ENCODE peak calls at places on chromosomes 16 and 17, in nine cellular contexts. One of them, this sample, is unnamed.

GRCh38 chr16:85613609-85614337 is 651 bp downstream of the GSE1 start:
- DNase-seq in stomach: peak
- DNase-seq in body of pancreas: peak
- DNase-seq in endothelial cell of umbilical vein: no peak
- DNase-seq in breast epithelium: peak
- DNase-seq in heart left ventricle: peak
- DNase-seq in ascending aorta: peak
- DNase-seq in A549: peak
- DNase-seq in CD8-positive, alpha-beta T cell: no peak
- DNase-seq in this sample: no peak

GRCh38 chr16:11139624-11140375 is 116.2 kb downstream of the SOCS1 start:
- DNase-seq in heart left ventricle: no peak
- DNase-seq in stomach: no peak
- DNase-seq in ascending aorta: no peak
- DNase-seq in endothelial cell of umbilical vein: peak
- DNase-seq in breast epithelium: no peak
- DNase-seq in CD8-positive, alpha-beta T cell: no peak
- DNase-seq in A549: no peak
- DNase-seq in body of pancreas: no peak
- DNase-seq in this sample: no peak

GRCh38 chr16:13110124-13110796 is 208.9 kb downstream of the SHISA9 start:
- DNase-seq in stomach: no peak
- DNase-seq in endothelial cell of umbilical vein: no peak
- DNase-seq in ascending aorta: peak
- DNase-seq in body of pancreas: peak
- DNase-seq in A549: peak
- DNase-seq in CD8-positive, alpha-beta T cell: no peak
- DNase-seq in heart left ventricle: no peak
- DNase-seq in breast epithelium: peak
- DNase-seq in this sample: no peak

GRCh38 chr16:11737678-11738077 is 5.0 kb downstream of the TXNDC11 start:
- DNase-seq in stomach: no peak
- DNase-seq in endothelial cell of umbilical vein: no peak
- DNase-seq in breast epithelium: no peak
- DNase-seq in body of pancreas: no peak
- DNase-seq in heart left ventricle: no peak
- DNase-seq in ascending aorta: no peak
- DNase-seq in A549: no peak
- DNase-seq in CD8-positive, alpha-beta T cell: no peak
- DNase-seq in this sample: no peak

GRCh38 chr17:64315032-64315490 is 52.0 kb upstream of the TEX2 start:
- DNase-seq in endothelial cell of umbilical vein: peak
- DNase-seq in CD8-positive, alpha-beta T cell: no peak
- DNase-seq in stomach: peak
- DNase-seq in breast epithelium: peak
- DNase-seq in ascending aorta: peak
- DNase-seq in body of pancreas: peak
- DNase-seq in A549: no peak
- DNase-seq in heart left ventricle: peak
- DNase-seq in this sample: no peak

GRCh38 chr17:10681866-10682446 is 15.4 kb downstream of the SCO1 start:
- DNase-seq in endothelial cell of umbilical vein: no peak
- DNase-seq in A549: no peak
- DNase-seq in heart left ventricle: no peak
- DNase-seq in body of pancreas: no peak
- DNase-seq in breast epithelium: no peak
- DNase-seq in ascending aorta: no peak
- DNase-seq in stomach: no peak
- DNase-seq in CD8-positive, alpha-beta T cell: no peak
- DNase-seq in this sample: no peak

GRCh38 chr16:78363843-78364242 is 264.4 kb downstream of the WWOX start:
- DNase-seq in body of pancreas: no peak
- DNase-seq in stomach: no peak
- DNase-seq in heart left ventricle: no peak
- DNase-seq in ascending aorta: no peak
- DNase-seq in A549: no peak
- DNase-seq in breast epithelium: no peak
- DNase-seq in CD8-positive, alpha-beta T cell: no peak
- DNase-seq in endothelial cell of umbilical vein: no peak
- DNase-seq in this sample: no peak

GRCh38 chr16:2166263-2167080 is 10.9 kb downstream of the TRAF7 start:
- DNase-seq in ascending aorta: no peak
- DNase-seq in body of pancreas: no peak
- DNase-seq in A549: no peak
- DNase-seq in heart left ventricle: no peak
- DNase-seq in endothelial cell of umbilical vein: no peak
- DNase-seq in breast epithelium: no peak
- DNase-seq in stomach: no peak
- DNase-seq in CD8-positive, alpha-beta T cell: no peak
- DNase-seq in this sample: no peak

GRCh38 chr16:50955311-50955710 is 195.8 kb downstream of the SALL1 start:
- DNase-seq in heart left ventricle: no peak
- DNase-seq in breast epithelium: no peak
- DNase-seq in A549: no peak
- DNase-seq in ascending aorta: no peak
- DNase-seq in CD8-positive, alpha-beta T cell: no peak
- DNase-seq in stomach: no peak
- DNase-seq in endothelial cell of umbilical vein: no peak
- DNase-seq in body of pancreas: no peak
- DNase-seq in this sample: no peak

GRCh38 chr17:81994593-81995462 is 17.4 kb downstream of the ASPSCR1 start:
- DNase-seq in endothelial cell of umbilical vein: no peak
- DNase-seq in heart left ventricle: no peak
- DNase-seq in breast epithelium: no peak
- DNase-seq in A549: no peak
- DNase-seq in body of pancreas: no peak
- DNase-seq in CD8-positive, alpha-beta T cell: no peak
- DNase-seq in stomach: peak
- DNase-seq in ascending aorta: no peak
- DNase-seq in this sample: no peak

GRCh38 chr17:68196394-68197090 is 51.3 kb upstream of the AMZ2 start:
- DNase-seq in endothelial cell of umbilical vein: no peak
- DNase-seq in ascending aorta: no peak
- DNase-seq in breast epithelium: no peak
- DNase-seq in heart left ventricle: no peak
- DNase-seq in stomach: no peak
- DNase-seq in CD8-positive, alpha-beta T cell: no peak
- DNase-seq in A549: no peak
- DNase-seq in body of pancreas: no peak
- DNase-seq in this sample: no peak

GRCh38 chr17:56807723-56808122 is 26.0 kb downstream of the C17orf67 start:
- DNase-seq in breast epithelium: no peak
- DNase-seq in A549: no peak
- DNase-seq in endothelial cell of umbilical vein: no peak
- DNase-seq in body of pancreas: no peak
- DNase-seq in stomach: no peak
- DNase-seq in ascending aorta: no peak
- DNase-seq in CD8-positive, alpha-beta T cell: no peak
- DNase-seq in heart left ventricle: no peak
- DNase-seq in this sample: no peak

GRCh38 chr16:17305694-17306093 is 165.1 kb downstream of the XYLT1 start:
- DNase-seq in ascending aorta: no peak
- DNase-seq in body of pancreas: no peak
- DNase-seq in stomach: no peak
- DNase-seq in breast epithelium: no peak
- DNase-seq in A549: no peak
- DNase-seq in endothelial cell of umbilical vein: no peak
- DNase-seq in heart left ventricle: no peak
- DNase-seq in CD8-positive, alpha-beta T cell: no peak
- DNase-seq in this sample: no peak

GRCh38 chr16:57475711-57476339 is 10.5 kb downstream of the DOK4 start:
- DNase-seq in A549: peak
- DNase-seq in stomach: no peak
- DNase-seq in body of pancreas: no peak
- DNase-seq in ascending aorta: peak
- DNase-seq in breast epithelium: no peak
- DNase-seq in heart left ventricle: no peak
- DNase-seq in endothelial cell of umbilical vein: peak
- DNase-seq in CD8-positive, alpha-beta T cell: no peak
- DNase-seq in this sample: no peak

GRCh38 chr17:18250259-18250658 is 8.3 kb downstream of the FLII start:
- DNase-seq in CD8-positive, alpha-beta T cell: no peak
- DNase-seq in stomach: peak
- DNase-seq in heart left ventricle: no peak
- DNase-seq in A549: no peak
- DNase-seq in body of pancreas: peak
- DNase-seq in ascending aorta: no peak
- DNase-seq in breast epithelium: no peak
- DNase-seq in endothelial cell of umbilical vein: no peak
- DNase-seq in this sample: no peak
- H3K27ac ChIP-seq in CD8-positive, alpha-beta T cell: no peak
- H3K27ac ChIP-seq in stomach: no peak
- H3K27ac ChIP-seq in heart left ventricle: no peak
- H3K27ac ChIP-seq in A549: no peak
- H3K27ac ChIP-seq in body of pancreas: no peak
- H3K27ac ChIP-seq in ascending aorta: no peak
- H3K27ac ChIP-seq in breast epithelium: no peak
- H3K27ac ChIP-seq in endothelial cell of umbilical vein: no peak
- H3K27ac ChIP-seq in this sample: no peak

DNA sequence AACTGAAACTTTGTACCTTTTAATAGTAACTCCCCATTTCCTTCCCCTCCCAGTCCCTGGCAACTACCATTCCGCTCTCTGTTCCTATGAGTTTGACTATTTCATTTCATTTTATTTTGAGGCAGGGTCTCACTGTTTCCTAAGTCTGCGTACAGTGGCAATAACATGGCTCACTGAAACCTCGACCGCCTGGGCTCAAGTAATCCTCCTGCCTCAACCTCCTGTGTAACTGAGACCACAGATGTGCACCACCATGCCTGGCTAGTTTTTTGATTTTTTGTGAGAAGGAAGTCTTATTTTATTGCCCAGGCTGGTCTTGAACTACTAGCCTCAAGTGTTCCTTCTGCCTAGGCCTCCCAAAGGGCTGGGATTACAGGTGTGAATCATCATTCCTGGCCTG is 808.1 kb downstream of the CDH11 start:
- DNase-seq in stomach: no peak
- DNase-seq in breast epithelium: no peak
- DNase-seq in ascending aorta: no peak
- DNase-seq in A549: no peak
- DNase-seq in CD8-positive, alpha-beta T cell: no peak
- DNase-seq in endothelial cell of umbilical vein: no peak
- DNase-seq in heart left ventricle: no peak
- DNase-seq in body of pancreas: no peak
- DNase-seq in this sample: no peak
- TF ChIP-seq CTCF in stomach: no peak
- TF ChIP-seq CTCF in breast epithelium: no peak
- TF ChIP-seq CTCF in ascending aorta: no peak
- TF ChIP-seq CTCF in A549: no peak
- TF ChIP-seq CTCF in CD8-positive, alpha-beta T cell: no peak
- TF ChIP-seq CTCF in endothelial cell of umbilical vein: no peak
- TF ChIP-seq CTCF in heart left ventricle: no peak
- TF ChIP-seq CTCF in body of pancreas: no peak
- TF ChIP-seq CTCF in this sample: no peak

GRCh38 chr16:47036201-47036600 is 62.7 kb upstream of the DNAJA2 start:
- DNase-seq in stomach: no peak
- DNase-seq in CD8-positive, alpha-beta T cell: no peak
- DNase-seq in endothelial cell of umbilical vein: no peak
- DNase-seq in A549: peak
- DNase-seq in breast epithelium: no peak
- DNase-seq in heart left ventricle: no peak
- DNase-seq in ascending aorta: no peak
- DNase-seq in body of pancreas: no peak
- DNase-seq in this sample: no peak

GRCh38 chr16:47035436-47035835 is 62.0 kb upstream of the DNAJA2 start:
- DNase-seq in A549: no peak
- DNase-seq in ascending aorta: no peak
- DNase-seq in heart left ventricle: no peak
- DNase-seq in endothelial cell of umbilical vein: no peak
- DNase-seq in body of pancreas: no peak
- DNase-seq in CD8-positive, alpha-beta T cell: no peak
- DNase-seq in stomach: no peak
- DNase-seq in breast epithelium: no peak
- DNase-seq in this sample: no peak

GRCh38 chr16:47034455-47034854 is 61.0 kb upstream of the DNAJA2 start:
- DNase-seq in heart left ventricle: no peak
- DNase-seq in breast epithelium: no peak
- DNase-seq in A549: no peak
- DNase-seq in ascending aorta: no peak
- DNase-seq in endothelial cell of umbilical vein: no peak
- DNase-seq in stomach: no peak
- DNase-seq in body of pancreas: no peak
- DNase-seq in CD8-positive, alpha-beta T cell: no peak
- DNase-seq in this sample: no peak

GRCh38 chr16:47037396-47037745 is 63.9 kb upstream of the DNAJA2 start:
- DNase-seq in body of pancreas: peak
- DNase-seq in A549: peak
- DNase-seq in endothelial cell of umbilical vein: no peak
- DNase-seq in CD8-positive, alpha-beta T cell: no peak
- DNase-seq in ascending aorta: no peak
- DNase-seq in breast epithelium: no peak
- DNase-seq in heart left ventricle: no peak
- DNase-seq in stomach: peak
- DNase-seq in this sample: no peak

DNA sequence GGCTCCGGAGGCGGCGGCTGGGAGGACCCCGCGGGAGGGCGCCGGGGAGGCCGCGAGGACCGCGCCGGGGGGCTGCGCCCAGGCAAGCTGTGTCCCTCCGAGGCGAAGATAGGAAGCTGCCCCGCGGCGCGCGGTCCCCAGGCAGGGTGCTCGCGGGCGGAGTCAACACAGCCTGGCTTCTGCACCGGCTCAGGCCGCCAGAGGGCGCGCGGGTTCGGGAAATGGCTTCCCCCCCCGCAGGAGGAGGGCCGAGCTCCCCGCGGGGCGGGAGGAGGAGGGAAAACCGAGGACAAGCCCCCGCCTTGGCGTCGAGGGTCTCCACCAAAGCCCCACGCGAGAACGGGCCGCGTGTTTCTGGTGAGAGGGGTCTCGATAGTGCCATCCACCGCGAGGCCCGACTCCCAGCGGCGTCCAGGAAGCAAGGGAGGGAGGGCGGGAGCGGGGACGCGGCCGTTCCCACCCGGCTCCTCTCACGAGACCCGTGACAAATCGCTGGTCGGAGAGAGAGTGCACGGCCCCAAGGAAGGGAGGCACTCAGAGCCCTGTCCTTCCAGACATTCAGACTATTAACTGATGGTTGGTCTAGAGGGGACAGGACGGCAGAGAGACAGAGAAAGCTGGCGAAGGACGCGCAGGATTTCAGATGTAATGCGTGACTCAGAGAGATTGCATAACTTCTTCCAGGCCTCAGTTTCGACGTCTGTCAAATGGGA is 64.4 kb upstream of the DNAJA2 start:
- DNase-seq in endothelial cell of umbilical vein: peak
- DNase-seq in breast epithelium: peak
- DNase-seq in body of pancreas: peak
- DNase-seq in A549: peak
- DNase-seq in ascending aorta: peak
- DNase-seq in stomach: peak
- DNase-seq in CD8-positive, alpha-beta T cell: peak
- DNase-seq in heart left ventricle: peak
- DNase-seq in this sample: peak
- H3K27ac ChIP-seq in endothelial cell of umbilical vein: no peak
- H3K27ac ChIP-seq in breast epithelium: peak
- H3K27ac ChIP-seq in body of pancreas: no peak
- H3K27ac ChIP-seq in A549: peak
- H3K27ac ChIP-seq in ascending aorta: peak
- H3K27ac ChIP-seq in stomach: peak
- H3K27ac ChIP-seq in CD8-positive, alpha-beta T cell: no peak
- H3K27ac ChIP-seq in heart left ventricle: peak
- H3K27ac ChIP-seq in this sample: no peak

GRCh38 chr17:3448059-3448630 is 14.5 kb upstream of the OR1E2 start:
- DNase-seq in heart left ventricle: no peak
- DNase-seq in A549: no peak
- DNase-seq in ascending aorta: no peak
- DNase-seq in body of pancreas: no peak
- DNase-seq in endothelial cell of umbilical vein: no peak
- DNase-seq in breast epithelium: no peak
- DNase-seq in CD8-positive, alpha-beta T cell: no peak
- DNase-seq in stomach: no peak
- DNase-seq in this sample: no peak

GRCh38 chr17:3447625-3448024 is 14.0 kb upstream of the OR1E2 start:
- DNase-seq in stomach: no peak
- DNase-seq in heart left ventricle: no peak
- DNase-seq in A549: no peak
- DNase-seq in CD8-positive, alpha-beta T cell: no peak
- DNase-seq in body of pancreas: no peak
- DNase-seq in ascending aorta: no peak
- DNase-seq in breast epithelium: no peak
- DNase-seq in endothelial cell of umbilical vein: no peak
- DNase-seq in this sample: no peak
- TF ChIP-seq CTCF in stomach: no peak
- TF ChIP-seq CTCF in heart left ventricle: no peak
- TF ChIP-seq CTCF in A549: peak
- TF ChIP-seq CTCF in CD8-positive, alpha-beta T cell: no peak
- TF ChIP-seq CTCF in body of pancreas: no peak
- TF ChIP-seq CTCF in ascending aorta: no peak
- TF ChIP-seq CTCF in breast epithelium: no peak
- TF ChIP-seq CTCF in endothelial cell of umbilical vein: no peak
- TF ChIP-seq CTCF in this sample: no peak

This sample was measured in AG04450.